ENCODE peak calls at places on chromosomes 16 and 17, in four cellular contexts. One of them, this sample, is unnamed.

GRCh38 chr17:74531231-74531761 is at the start of gene CD300LB:
- DNase-seq in astrocyte of the cerebellum: no peak
- DNase-seq in CD8-positive, alpha-beta T cell: no peak
- DNase-seq in tibial nerve: no peak
- DNase-seq in this sample: no peak

GRCh38 chr17:31281061-31281460 is 16.0 kb downstream of the OMG start:
- DNase-seq in astrocyte of the cerebellum: no peak
- DNase-seq in tibial nerve: no peak
- DNase-seq in CD8-positive, alpha-beta T cell: no peak
- DNase-seq in this sample: no peak

GRCh38 chr16:50525716-50526115 is 22.5 kb upstream of the NKD1 start:
- DNase-seq in tibial nerve: no peak
- DNase-seq in astrocyte of the cerebellum: no peak
- DNase-seq in CD8-positive, alpha-beta T cell: no peak
- DNase-seq in this sample: no peak

GRCh38 chr16:52078716-52079655 is 468.0 kb downstream of the TOX3 start:
- DNase-seq in CD8-positive, alpha-beta T cell: no peak
- DNase-seq in astrocyte of the cerebellum: no peak
- DNase-seq in tibial nerve: no peak
- DNase-seq in this sample: no peak

GRCh38 chr16:55439101-55439690 is 39.8 kb upstream of the MMP2 start:
- DNase-seq in astrocyte of the cerebellum: no peak
- DNase-seq in CD8-positive, alpha-beta T cell: no peak
- DNase-seq in tibial nerve: no peak
- DNase-seq in this sample: no peak

GRCh38 chr17:71405101-71405500 is 715.7 kb upstream of the SOX9 start:
- DNase-seq in astrocyte of the cerebellum: no peak
- DNase-seq in tibial nerve: no peak
- DNase-seq in CD8-positive, alpha-beta T cell: no peak
- DNase-seq in this sample: no peak

GRCh38 chr17:4490109-4490591 is 8.5 kb upstream of the SPNS2 start:
- DNase-seq in tibial nerve: no peak
- DNase-seq in CD8-positive, alpha-beta T cell: no peak
- DNase-seq in astrocyte of the cerebellum: no peak
- DNase-seq in this sample: no peak

GRCh38 chr16:49615606-49616005 is 240.3 kb downstream of the ZNF423 start:
- DNase-seq in CD8-positive, alpha-beta T cell: no peak
- DNase-seq in tibial nerve: no peak
- DNase-seq in astrocyte of the cerebellum: no peak
- DNase-seq in this sample: no peak

GRCh38 chr17:28363186-28363585 is 1.8 kb downstream of the SEBOX start:
- DNase-seq in CD8-positive, alpha-beta T cell: no peak
- DNase-seq in astrocyte of the cerebellum: no peak
- DNase-seq in tibial nerve: no peak
- DNase-seq in this sample: no peak

GRCh38 chr17:73349138-73349537 is 37.3 kb upstream of the CDC42EP4 start:
- DNase-seq in CD8-positive, alpha-beta T cell: no peak
- DNase-seq in astrocyte of the cerebellum: no peak
- DNase-seq in tibial nerve: no peak
- DNase-seq in this sample: no peak

GRCh38 chr17:55456307-55457240 is 34.9 kb upstream of the MMD start:
- DNase-seq in astrocyte of the cerebellum: no peak
- DNase-seq in tibial nerve: no peak
- DNase-seq in CD8-positive, alpha-beta T cell: no peak
- DNase-seq in this sample: no peak

GRCh38 chr16:10675861-10676260 is 18.9 kb downstream of the TEKT5 start:
- DNase-seq in astrocyte of the cerebellum: no peak
- DNase-seq in CD8-positive, alpha-beta T cell: no peak
- DNase-seq in tibial nerve: no peak
- DNase-seq in this sample: no peak

GRCh38 chr17:51372345-51373004 is 112.1 kb downstream of the UTP18 start:
- DNase-seq in CD8-positive, alpha-beta T cell: no peak
- DNase-seq in tibial nerve: peak
- DNase-seq in astrocyte of the cerebellum: no peak
- DNase-seq in this sample: peak

GRCh38 chr16:21599994-21600773 is 807 bp downstream of the METTL9 start:
- DNase-seq in tibial nerve: no peak
- DNase-seq in CD8-positive, alpha-beta T cell: no peak
- DNase-seq in astrocyte of the cerebellum: no peak
- DNase-seq in this sample: peak

GRCh38 chr16:13994239-13995106 is 74.5 kb downstream of the ERCC4 start:
- DNase-seq in astrocyte of the cerebellum: no peak
- DNase-seq in CD8-positive, alpha-beta T cell: no peak
- DNase-seq in tibial nerve: no peak
- DNase-seq in this sample: no peak

GRCh38 chr16:31477220-31478216 is 5.4 kb upstream of the SLC5A2 start:
- DNase-seq in CD8-positive, alpha-beta T cell: peak
- DNase-seq in astrocyte of the cerebellum: no peak
- DNase-seq in tibial nerve: no peak
- DNase-seq in this sample: peak

GRCh38 chr17:18280766-18281165 is 20.3 kb downstream of the MIEF2 start:
- DNase-seq in astrocyte of the cerebellum: no peak
- DNase-seq in CD8-positive, alpha-beta T cell: no peak
- DNase-seq in tibial nerve: no peak
- DNase-seq in this sample: no peak

GRCh38 chr17:73492125-73492801 is 152.0 kb downstream of the SDK2 start:
- DNase-seq in tibial nerve: no peak
- DNase-seq in astrocyte of the cerebellum: no peak
- DNase-seq in CD8-positive, alpha-beta T cell: no peak
- DNase-seq in this sample: no peak

GRCh38 chr16:80563807-80564206 is 23.0 kb downstream of the DYNLRB2 start:
- DNase-seq in tibial nerve: no peak
- DNase-seq in astrocyte of the cerebellum: no peak
- DNase-seq in CD8-positive, alpha-beta T cell: no peak
- DNase-seq in this sample: no peak

GRCh38 chr17:64180089-64180488 is 50.1 kb upstream of the ERN1 start:
- DNase-seq in tibial nerve: no peak
- DNase-seq in astrocyte of the cerebellum: no peak
- DNase-seq in CD8-positive, alpha-beta T cell: no peak
- DNase-seq in this sample: no peak

GRCh38 chr16:20884240-20884556 is 16.0 kb downstream of the DCUN1D3 start:
- DNase-seq in CD8-positive, alpha-beta T cell: no peak
- DNase-seq in astrocyte of the cerebellum: peak
- DNase-seq in tibial nerve: no peak
- DNase-seq in this sample: no peak

GRCh38 chr16:50050802-50051201 is 15.0 kb upstream of the HEATR3 start:
- DNase-seq in CD8-positive, alpha-beta T cell: no peak
- DNase-seq in astrocyte of the cerebellum: peak
- DNase-seq in tibial nerve: no peak
- DNase-seq in this sample: no peak

GRCh38 chr16:58402796-58403195 is 10.5 kb downstream of the GINS3 start:
- DNase-seq in astrocyte of the cerebellum: no peak
- DNase-seq in tibial nerve: no peak
- DNase-seq in CD8-positive, alpha-beta T cell: no peak
- DNase-seq in this sample: no peak

GRCh38 chr16:31513126-31513525 is 4.9 kb upstream of the RUSF1 start:
- DNase-seq in tibial nerve: no peak
- DNase-seq in CD8-positive, alpha-beta T cell: no peak
- DNase-seq in astrocyte of the cerebellum: no peak
- DNase-seq in this sample: no peak

GRCh38 chr16:82091225-82091624 is 56.2 kb downstream of the HSD17B2 start:
- DNase-seq in CD8-positive, alpha-beta T cell: no peak
- DNase-seq in astrocyte of the cerebellum: peak
- DNase-seq in tibial nerve: no peak
- DNase-seq in this sample: no peak

GRCh38 chr16:1968146-1968953 is 1.7 kb downstream of the RNF151 start:
- DNase-seq in CD8-positive, alpha-beta T cell: no peak
- DNase-seq in tibial nerve: no peak
- DNase-seq in astrocyte of the cerebellum: no peak
- DNase-seq in this sample: no peak

GRCh38 chr16:66520406-66521194 is 29.3 kb downstream of the TK2 start:
- DNase-seq in astrocyte of the cerebellum: no peak
- DNase-seq in CD8-positive, alpha-beta T cell: no peak
- DNase-seq in tibial nerve: no peak
- DNase-seq in this sample: no peak

DNA sequence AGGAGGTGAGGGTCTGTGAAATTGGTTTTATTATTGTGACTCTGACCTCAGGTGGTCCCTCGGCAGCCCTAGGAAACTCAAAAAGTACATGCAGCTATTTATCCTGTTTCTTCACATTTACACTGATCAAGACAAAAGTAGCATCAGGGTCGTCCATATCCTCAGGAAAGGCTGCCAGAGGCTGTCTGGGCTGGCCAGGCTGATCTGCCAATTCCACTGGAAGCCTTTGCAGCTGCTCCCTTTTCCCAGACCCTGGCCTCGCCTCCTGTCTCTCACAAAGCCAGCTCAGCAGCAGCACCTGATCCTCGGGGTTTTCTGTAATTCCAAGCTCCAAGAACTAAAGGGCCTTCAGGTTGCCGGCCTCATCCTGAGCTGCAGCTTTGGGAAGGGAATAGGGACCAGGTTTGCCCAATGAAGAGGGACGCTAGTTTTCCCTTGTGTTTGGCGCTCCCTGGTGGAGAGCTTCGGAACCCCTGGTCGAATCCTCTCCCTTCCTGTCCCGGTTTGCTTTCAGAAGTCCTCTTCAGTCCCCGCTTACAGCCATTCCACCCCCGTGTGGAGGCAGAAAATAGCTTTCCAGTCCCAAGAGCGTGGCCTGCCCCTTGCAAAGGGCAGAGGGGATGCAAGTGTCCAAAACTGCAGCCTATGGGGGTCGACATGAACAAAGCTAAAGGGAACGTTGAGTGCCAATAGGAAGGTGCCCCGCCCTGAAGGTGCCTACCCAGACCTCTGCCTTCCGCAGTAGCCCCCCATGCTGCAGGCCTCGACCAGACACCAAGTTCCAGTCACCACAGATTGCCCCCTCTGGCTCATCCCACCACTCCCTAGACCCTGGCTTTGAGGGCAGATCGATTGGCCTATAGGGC is 13.4 kb downstream of the MFSD6L start:
- DNase-seq in CD8-positive, alpha-beta T cell: peak
- DNase-seq in tibial nerve: peak
- DNase-seq in astrocyte of the cerebellum: peak
- DNase-seq in this sample: peak
- TF ChIP-seq CTCF in CD8-positive, alpha-beta T cell: peak
- TF ChIP-seq CTCF in tibial nerve: peak
- TF ChIP-seq CTCF in astrocyte of the cerebellum: peak
- TF ChIP-seq CTCF in this sample: peak

GRCh38 chr17:8162232-8162996 is at the start of gene VAMP2:
- DNase-seq in CD8-positive, alpha-beta T cell: peak
- DNase-seq in tibial nerve: peak
- DNase-seq in astrocyte of the cerebellum: no peak
- DNase-seq in this sample: peak
- TF ChIP-seq CTCF in CD8-positive, alpha-beta T cell: no peak
- TF ChIP-seq CTCF in tibial nerve: no peak
- TF ChIP-seq CTCF in astrocyte of the cerebellum: no peak
- TF ChIP-seq CTCF in this sample: no peak

DNA sequence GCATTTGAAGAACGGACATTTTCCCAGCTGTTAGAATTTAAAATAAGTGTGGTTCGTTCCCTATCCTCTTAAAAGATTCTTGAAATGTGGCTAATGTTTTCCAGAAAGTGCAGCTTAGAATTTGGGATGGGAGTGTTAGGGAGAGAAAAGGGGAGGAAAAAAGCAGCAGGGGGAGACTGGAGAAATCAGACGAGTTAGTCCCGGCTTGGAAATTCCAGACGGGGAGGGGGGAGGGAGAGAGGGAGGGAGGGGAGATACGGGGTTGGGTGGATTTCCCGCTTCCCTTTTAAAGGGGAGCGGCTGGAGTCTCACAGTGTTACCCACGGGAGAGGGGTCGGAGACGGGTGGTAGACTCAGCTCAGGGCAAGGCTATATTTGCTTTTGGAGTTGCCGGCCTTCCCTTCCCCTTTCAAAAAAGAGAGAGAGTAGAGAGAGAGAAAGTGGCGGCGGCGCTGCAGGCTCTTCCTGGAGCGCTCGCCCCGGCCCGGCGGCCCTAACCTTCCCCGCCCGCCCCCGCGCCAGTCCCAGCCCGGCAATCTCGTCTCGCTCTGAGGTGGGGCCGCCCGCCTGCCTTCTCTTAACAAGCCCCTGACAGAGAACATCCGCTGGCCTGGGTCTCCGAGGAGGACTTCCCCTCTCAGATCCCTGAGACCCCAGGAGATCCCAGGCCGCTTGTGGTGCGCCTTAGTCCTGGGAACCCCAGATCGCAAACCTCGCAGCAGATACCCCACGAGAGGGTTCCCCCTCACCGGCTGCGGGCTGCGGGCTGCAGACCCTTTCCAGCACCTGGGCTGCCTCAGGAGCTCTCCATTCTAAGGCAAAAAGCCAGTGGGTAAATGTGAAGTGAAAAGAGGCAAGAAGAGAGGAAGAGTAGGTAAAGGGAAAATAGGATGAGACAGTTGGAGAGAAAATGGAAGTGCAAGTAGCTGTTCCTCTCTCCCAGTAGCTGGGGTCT is 6.6 kb downstream of the IGF2BP1 start:
- DNase-seq in tibial nerve: no peak
- DNase-seq in astrocyte of the cerebellum: no peak
- DNase-seq in CD8-positive, alpha-beta T cell: no peak
- DNase-seq in this sample: no peak
- TF ChIP-seq CTCF in tibial nerve: no peak
- TF ChIP-seq CTCF in astrocyte of the cerebellum: no peak
- TF ChIP-seq CTCF in CD8-positive, alpha-beta T cell: no peak
- TF ChIP-seq CTCF in this sample: no peak

DNA sequence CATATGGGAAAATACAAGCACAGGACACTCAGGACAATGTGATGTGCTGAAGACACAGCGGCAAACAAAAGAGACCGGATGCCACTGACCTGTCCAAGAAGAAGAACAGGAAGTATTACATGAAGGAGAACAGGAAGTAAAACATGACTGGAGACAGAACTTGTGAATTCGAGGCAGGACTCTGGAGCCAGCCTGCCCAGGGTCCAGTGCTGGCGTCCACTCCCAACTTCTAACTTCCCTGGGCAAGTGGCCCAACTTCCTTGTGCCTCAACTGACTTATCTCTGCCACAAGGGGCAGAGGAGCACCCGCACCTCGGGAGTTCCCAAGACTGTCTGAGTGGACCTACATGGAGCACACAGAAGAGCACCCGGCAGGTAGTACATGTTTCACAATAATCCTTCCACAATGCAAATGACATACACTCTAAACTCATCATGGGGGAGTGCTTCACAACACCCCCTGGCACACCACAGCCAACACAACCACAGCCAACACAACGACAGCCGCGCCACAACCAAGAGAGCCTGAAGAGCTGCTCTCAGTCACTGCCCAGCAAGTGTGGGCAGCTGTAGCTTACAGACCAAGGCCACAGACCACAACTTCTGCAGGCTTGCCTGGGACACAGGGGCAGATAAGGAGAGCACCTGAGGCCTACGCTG is 36.6 kb downstream of the ANKRD11 start:
- DNase-seq in CD8-positive, alpha-beta T cell: no peak
- DNase-seq in tibial nerve: no peak
- DNase-seq in astrocyte of the cerebellum: no peak
- DNase-seq in this sample: no peak
- TF ChIP-seq CTCF in CD8-positive, alpha-beta T cell: no peak
- TF ChIP-seq CTCF in tibial nerve: no peak
- TF ChIP-seq CTCF in astrocyte of the cerebellum: peak
- TF ChIP-seq CTCF in this sample: peak

This sample was measured in GM13977.